ENCODE peak calls at places on chromosomes 4 and X, in four cellular contexts. One of them, this sample, is unnamed.

GRCh38 chrX:39946822-39947221 is 150.9 kb downstream of the BCOR start:
- DNase-seq in tibial artery: no peak
- DNase-seq in bronchial epithelial cell: peak; percentile 33
- DNase-seq in transverse colon: no peak
- DNase-seq in this sample: peak; percentile 37

GRCh38 chr4:129738175-129738574 is 642.2 kb downstream of the C4orf33 start:
- DNase-seq in tibial artery: no peak
- DNase-seq in bronchial epithelial cell: no peak
- DNase-seq in transverse colon: no peak
- DNase-seq in this sample: no peak

GRCh38 chr4:137543198-137543597 is 10.9 kb upstream of the PCDH18 start:
- DNase-seq in tibial artery: no peak
- DNase-seq in bronchial epithelial cell: no peak
- DNase-seq in transverse colon: no peak
- DNase-seq in this sample: no peak

GRCh38 chr4:139014391-139015268 is 951 bp upstream of the NOCT start:
- DNase-seq in tibial artery: no peak
- DNase-seq in bronchial epithelial cell: peak; percentile 98
- DNase-seq in transverse colon: no peak
- DNase-seq in this sample: peak; percentile 90

GRCh38 chr4:85039526-85039925 is 73.0 kb upstream of the WDFY3 start:
- DNase-seq in tibial artery: no peak
- DNase-seq in bronchial epithelial cell: peak; percentile 78
- DNase-seq in transverse colon: no peak
- DNase-seq in this sample: peak; percentile 12

GRCh38 chrX:12771445-12772069 is 19.7 kb upstream of the PRPS2 start:
- DNase-seq in tibial artery: no peak
- DNase-seq in bronchial epithelial cell: no peak
- DNase-seq in transverse colon: peak; percentile 66
- DNase-seq in this sample: no peak

GRCh38 chr4:74838746-74839370 is 44.5 kb upstream of the BTC start:
- DNase-seq in tibial artery: no peak
- DNase-seq in bronchial epithelial cell: peak; percentile 89
- DNase-seq in transverse colon: no peak
- DNase-seq in this sample: peak; percentile 23

GRCh38 chr4:151147000-151147399 is 47.6 kb downstream of the RPS3A start:
- DNase-seq in tibial artery: no peak
- DNase-seq in bronchial epithelial cell: no peak
- DNase-seq in transverse colon: no peak
- DNase-seq in this sample: no peak

GRCh38 chr4:139917896-139918295 is 236.1 kb downstream of the MAML3 start:
- DNase-seq in tibial artery: no peak
- DNase-seq in bronchial epithelial cell: no peak
- DNase-seq in transverse colon: no peak
- DNase-seq in this sample: no peak

GRCh38 chr4:174352405-174352804 is 68.7 kb downstream of the CEP44 start:
- DNase-seq in tibial artery: no peak
- DNase-seq in bronchial epithelial cell: peak; percentile 63
- DNase-seq in transverse colon: no peak
- DNase-seq in this sample: no peak

GRCh38 chrX:106284431-106285025 is 116.4 kb downstream of the PWWP3B start:
- DNase-seq in tibial artery: no peak
- DNase-seq in bronchial epithelial cell: peak; percentile 75
- DNase-seq in transverse colon: no peak
- DNase-seq in this sample: no peak

GRCh38 chrX:15242899-15243555 is 26.9 kb downstream of the ASB9 start:
- DNase-seq in tibial artery: no peak
- DNase-seq in bronchial epithelial cell: peak; percentile 39
- DNase-seq in transverse colon: peak; percentile 40
- DNase-seq in this sample: peak; percentile 16

GRCh38 chr4:88705223-88705622 is 7.6 kb upstream of the NAP1L5 start:
- DNase-seq in tibial artery: no peak
- DNase-seq in bronchial epithelial cell: no peak
- DNase-seq in transverse colon: no peak
- DNase-seq in this sample: no peak
- H3K36me3 ChIP-seq in tibial artery: peaks cover 17% of the 10 kb centered on the region
- H3K36me3 ChIP-seq in bronchial epithelial cell: peaks cover 1% of the 10 kb centered on the region
- H3K36me3 ChIP-seq in transverse colon: no peaks in the 10 kb centered on the region
- H3K36me3 ChIP-seq in this sample: no peaks in the 10 kb centered on the region

DNA sequence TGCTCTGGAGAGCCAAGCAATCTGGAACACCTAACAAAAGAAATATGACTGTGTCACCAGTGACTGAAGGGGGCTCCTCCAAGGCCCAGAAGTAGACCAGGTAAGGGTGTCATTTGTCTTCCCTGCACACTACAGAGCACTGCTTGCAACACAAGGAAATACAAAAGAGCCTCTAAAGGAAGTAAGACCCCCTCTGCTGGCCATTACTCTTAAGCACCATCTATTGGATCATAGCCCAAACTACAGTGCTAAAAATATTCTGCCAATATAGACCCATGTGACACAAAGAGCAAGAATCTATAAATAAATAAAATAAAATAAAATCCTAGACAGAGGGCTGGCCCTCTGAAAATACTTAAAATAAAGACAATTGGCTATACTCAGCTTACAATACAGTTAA is 528.7 kb downstream of the TMA16 start:
- DNase-seq in tibial artery: no peak
- DNase-seq in bronchial epithelial cell: no peak
- DNase-seq in transverse colon: no peak
- DNase-seq in this sample: no peak
- TF ChIP-seq CTCF in tibial artery: no peak
- TF ChIP-seq CTCF in bronchial epithelial cell: no peak
- TF ChIP-seq CTCF in transverse colon: no peak
- TF ChIP-seq CTCF in this sample: peak; percentile 16

GRCh38 chr4:25406081-25406692 is 29.1 kb downstream of the ANAPC4 start:
- DNase-seq in tibial artery: no peak
- DNase-seq in bronchial epithelial cell: no peak
- DNase-seq in transverse colon: no peak
- DNase-seq in this sample: no peak
- H3K36me3 ChIP-seq in tibial artery: peaks cover 95% of the 10 kb centered on the region
- H3K36me3 ChIP-seq in bronchial epithelial cell: peaks cover 8% of the 10 kb centered on the region
- H3K36me3 ChIP-seq in transverse colon: no peaks in the 10 kb centered on the region
- H3K36me3 ChIP-seq in this sample: no peaks in the 10 kb centered on the region

GRCh38 chrX:115948018-115948923 is 222.3 kb upstream of the AGTR2 start:
- DNase-seq in tibial artery: no peak
- DNase-seq in bronchial epithelial cell: no peak
- DNase-seq in transverse colon: peak; percentile 34
- DNase-seq in this sample: no peak

GRCh38 chrX:115957862-115958490 is 212.6 kb upstream of the AGTR2 start:
- DNase-seq in tibial artery: no peak
- DNase-seq in bronchial epithelial cell: no peak
- DNase-seq in transverse colon: no peak
- DNase-seq in this sample: no peak

GRCh38 chrX:115949900-115950822 is 220.4 kb upstream of the AGTR2 start:
- DNase-seq in tibial artery: no peak
- DNase-seq in bronchial epithelial cell: no peak
- DNase-seq in transverse colon: peak; percentile 50
- DNase-seq in this sample: no peak

DNA sequence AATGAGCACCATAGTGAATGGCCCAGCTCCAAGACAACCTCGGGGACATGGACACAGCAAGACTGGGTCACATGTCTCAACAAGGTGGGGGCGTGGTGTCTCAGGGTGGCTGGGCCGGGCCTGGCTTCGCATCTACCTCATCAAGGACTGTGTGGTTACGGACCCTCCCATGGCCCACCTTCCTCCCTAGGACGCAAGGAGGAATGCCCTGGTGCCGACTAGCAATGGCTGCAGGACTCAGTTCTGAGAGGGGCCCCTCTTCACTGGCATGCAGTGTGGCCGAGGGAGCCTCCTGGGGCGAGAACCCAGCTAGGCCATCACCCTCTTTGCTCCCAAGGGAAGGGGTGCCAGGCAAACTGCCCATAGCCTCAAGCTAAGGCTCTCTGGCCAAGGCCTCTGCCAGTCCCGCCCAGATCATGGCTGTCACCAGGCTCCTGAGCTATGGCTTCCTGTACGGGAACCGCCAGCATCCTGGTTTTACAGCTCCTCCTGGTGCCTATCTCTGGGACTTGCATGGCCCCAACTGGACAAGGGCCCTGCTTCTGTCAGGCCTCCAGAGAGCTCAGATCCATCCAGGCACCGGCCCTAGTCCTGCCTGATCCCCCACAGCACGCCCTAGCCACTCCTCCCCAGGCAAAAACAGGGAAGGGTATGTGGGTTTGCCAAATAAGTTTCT is 218.0 kb upstream of the AGTR2 start:
- DNase-seq in tibial artery: no peak
- DNase-seq in bronchial epithelial cell: no peak
- DNase-seq in transverse colon: no peak
- DNase-seq in this sample: no peak
- TF ChIP-seq CTCF in tibial artery: no peak
- TF ChIP-seq CTCF in bronchial epithelial cell: no peak
- TF ChIP-seq CTCF in transverse colon: no peak
- TF ChIP-seq CTCF in this sample: no peak